ENCODE peak calls at places on chromosomes 1 and 21, in five cellular contexts. D is fibroblast of lung; I is stimulated activated CD4-positive, alpha-beta T cell treated with anti-CD3 and anti-CD28 coated beads, Interleukin-4, amount 100 ng/mL, for 24 hours; Q is KBM-7; P is T-helper 1 cell. W is an unnamed sample.

GRCh38 chr1:243738020-243738419 is 112.0 kb downstream of the AKT3 start:
- DNase-seq in D (no peak), I (no peak), Q (no peak), P (no peak), W (no peak)

GRCh38 chr1:231702321-231702720 is 75.7 kb downstream of the DISC1 start:
- DNase-seq in D (no peak), I (no peak), Q (no peak), P (no peak), W (no peak)

GRCh38 chr21:42305707-42306147 is 9.5 kb downstream of the TFF3 start:
- DNase-seq in D (no peak), I (no peak), Q (no peak), P (no peak), W (no peak)

GRCh38 chr1:180229483-180230415 is at the start of gene LHX4:
- DNase-seq in D (no peak), I (no peak), Q (peak), P (no peak), W (peak)

GRCh38 chr1:2194898-2195673 is 514 bp upstream of the FAAP20 start:
- DNase-seq in D (peak), I (peak), Q (peak), P (peak), W (peak)

GRCh38 chr1:169707917-169708604 is 3.4 kb downstream of the SELL start:
- DNase-seq in D (no peak), I (no peak), Q (no peak), P (no peak), W (peak)

GRCh38 chr1:216014046-216014445 is 409.2 kb downstream of the USH2A start:
- DNase-seq in D (no peak), I (no peak), Q (no peak), P (no peak), W (no peak)

GRCh38 chr1:186841599-186841998 is 12.8 kb downstream of the PLA2G4A start:
- DNase-seq in D (no peak), I (no peak), Q (no peak), P (no peak), W (no peak)

GRCh38 chr21:31576428-31576827 is 83.1 kb upstream of the SOD1 start:
- DNase-seq in D (no peak), I (no peak), Q (no peak), P (no peak), W (no peak)

GRCh38 chr1:180581635-180582039 is 22.9 kb downstream of the OVAAL start:
- DNase-seq in D (no peak), I (no peak), Q (peak), P (no peak), W (no peak)

GRCh38 chr1:201982923-201983805 is 716 bp downstream of the RNPEP start:
- DNase-seq in D (peak), I (peak), Q (peak), P (peak), W (peak)

GRCh38 chr1:200739499-200740290 is 1.0 kb downstream of the CAMSAP2 start:
- DNase-seq in D (no peak), I (no peak), Q (no peak), P (peak), W (no peak)

GRCh38 chr21:41164981-41165650 is 2.8 kb upstream of the BACE2 start:
- DNase-seq in D (peak), I (no peak), Q (no peak), P (no peak), W (no peak)

GRCh38 chr1:220748091-220748934 is at the start of gene MTARC2:
- DNase-seq in D (peak), I (no peak), Q (no peak), P (no peak), W (peak)

GRCh38 chr1:119040906-119041305 is 52.8 kb upstream of the TBX15 start:
- DNase-seq in D (peak), I (no peak), Q (no peak), P (no peak), W (no peak)

GRCh38 chr1:185442065-185442464 is 125.0 kb upstream of the IVNS1ABP start:
- DNase-seq in D (no peak), I (no peak), Q (no peak), P (no peak), W (no peak)

W was measured in activated CD4-positive, alpha-beta T cell treated with anti-CD3 and anti-CD28 coated beads for 36 hours.